ENCODE peak calls at places on chromosomes 12 and 14, in four cellular contexts. F is endothelial cell, P is fibroblast of lung, C is gastrocnemius medialis. U is an unnamed sample.

GRCh38 chr14:78367355-78367754 is 197.2 kb downstream of the NRXN3 start:
- DNase-seq in F (no peak), P (no peak), C (no peak), U (no peak)

GRCh38 chr12:114697246-114697716 is 13.3 kb upstream of the TBX3 start:
- DNase-seq in F (no peak), P (no peak), C (no peak), U (no peak)

GRCh38 chr12:81095470-81096232 is 17.8 kb downstream of the ACSS3 start:
- DNase-seq in F (no peak), P (peak; percentile 48), C (no peak), U (no peak)

GRCh38 chr14:41062826-41063225 is 543.9 kb upstream of the LRFN5 start:
- DNase-seq in F (no peak), P (no peak), C (no peak), U (no peak)

GRCh38 chr12:11822071-11822818 is 172.8 kb downstream of the ETV6 start:
- DNase-seq in F (no peak), P (peak; percentile 25), C (no peak), U (no peak)

GRCh38 chr12:54622463-54623183 is 12.1 kb downstream of the LACRT start:
- DNase-seq in F (no peak), P (peak; percentile 15), C (no peak), U (no peak)

GRCh38 chr12:75722714-75723200 is 211.3 kb upstream of the KRR1 start:
- DNase-seq in F (no peak), P (peak; percentile 96), C (peak; percentile 51), U (no peak)

GRCh38 chr12:103547929-103548328 is 39.1 kb upstream of the STAB2 start:
- DNase-seq in F (no peak), P (no peak), C (no peak), U (no peak)

GRCh38 chr12:111636209-111636928 is 37.3 kb upstream of the ATXN2 start:
- DNase-seq in F (peak; percentile 20), P (peak; percentile 80), C (peak; percentile 38), U (peak; percentile 61)

GRCh38 chr14:93984987-93985410 is 8.6 kb upstream of the ASB2 start:
- DNase-seq in F (peak; percentile 49), P (peak; percentile 24), C (peak; percentile 95), U (peak; percentile 46)

GRCh38 chr14:68664225-68664681 is 128.6 kb downstream of the ZFP36L1 start:
- DNase-seq in F (no peak), P (no peak), C (no peak), U (no peak)

GRCh38 chr14:104139460-104140212 is 1.2 kb downstream of the KIF26A start:
- DNase-seq in F (peak; percentile 38), P (no peak), C (no peak), U (peak; percentile 15)

GRCh38 chr12:96063046-96063445 is 27.7 kb upstream of the LTA4H start:
- DNase-seq in F (no peak), P (peak; percentile 58), C (no peak), U (no peak)

GRCh38 chr12:121227294-121227693 is 17.4 kb downstream of the P2RX4 start:
- DNase-seq in F (no peak), P (no peak), C (no peak), U (no peak)

GRCh38 chr12:24595652-24596235 is 353.2 kb downstream of the BCAT1 start:
- DNase-seq in F (peak; percentile 25), P (peak; percentile 32), C (no peak), U (peak; percentile 7)

GRCh38 chr14:50039734-50040400 is 76.5 kb downstream of the VCPKMT start:
- DNase-seq in F (no peak), P (no peak), C (peak; percentile 39), U (no peak)

GRCh38 chr14:97393244-97393643 is 596.1 kb downstream of the VRK1 start:
- DNase-seq in F (no peak), P (no peak), C (no peak), U (no peak)

GRCh38 chr12:109329710-109330109 is 18.0 kb upstream of the MYO1H start:
- DNase-seq in F (no peak), P (no peak), C (no peak), U (no peak)

GRCh38 chr14:96512602-96513397 is 10.6 kb downstream of the PAPOLA start:
- DNase-seq in F (no peak), P (no peak), C (no peak), U (no peak)

GRCh38 chr12:12922191-12922616 is 29.8 kb downstream of the GPRC5D start:
- DNase-seq in F (no peak), P (peak; percentile 61), C (no peak), U (no peak)

GRCh38 chr12:12563529-12563928 is 866 bp upstream of the DUSP16 start:
- DNase-seq in F (no peak), P (no peak), C (no peak), U (peak; percentile 7)

GRCh38 chr12:128015276-128015675 is 251.7 kb upstream of the TMEM132C start:
- DNase-seq in F (no peak), P (no peak), C (no peak), U (no peak)

GRCh38 chr12:18332173-18332572 is 70.9 kb downstream of the PIK3C2G start:
- DNase-seq in F (no peak), P (no peak), C (peak; percentile 45), U (no peak)

GRCh38 chr14:99389171-99389826 is 91.4 kb downstream of the SETD3 start:
- DNase-seq in F (peak; percentile 62), P (peak; percentile 18), C (peak; percentile 20), U (peak; percentile 74)

GRCh38 chr12:47178014-47178413 is 98.3 kb upstream of the AMIGO2 start:
- DNase-seq in F (no peak), P (no peak), C (no peak), U (no peak)

GRCh38 chr12:107564946-107565345 is 120.7 kb upstream of the PWP1 start:
- DNase-seq in F (peak; percentile 33), P (peak; percentile 12), C (no peak), U (no peak)

GRCh38 chr14:106094654-106095189 is 568.3 kb downstream of the TMEM121 start:
- DNase-seq in F (no peak), P (no peak), C (no peak), U (peak; percentile 2)
- TF ChIP-seq CTCF in F (no peak), P (peak; percentile 2), C (no peak), U (no peak)

GRCh38 chr12:14751987-14752386 is 51.3 kb downstream of the WBP11 start:
- DNase-seq in F (no peak), P (no peak), C (no peak), U (no peak)

DNA sequence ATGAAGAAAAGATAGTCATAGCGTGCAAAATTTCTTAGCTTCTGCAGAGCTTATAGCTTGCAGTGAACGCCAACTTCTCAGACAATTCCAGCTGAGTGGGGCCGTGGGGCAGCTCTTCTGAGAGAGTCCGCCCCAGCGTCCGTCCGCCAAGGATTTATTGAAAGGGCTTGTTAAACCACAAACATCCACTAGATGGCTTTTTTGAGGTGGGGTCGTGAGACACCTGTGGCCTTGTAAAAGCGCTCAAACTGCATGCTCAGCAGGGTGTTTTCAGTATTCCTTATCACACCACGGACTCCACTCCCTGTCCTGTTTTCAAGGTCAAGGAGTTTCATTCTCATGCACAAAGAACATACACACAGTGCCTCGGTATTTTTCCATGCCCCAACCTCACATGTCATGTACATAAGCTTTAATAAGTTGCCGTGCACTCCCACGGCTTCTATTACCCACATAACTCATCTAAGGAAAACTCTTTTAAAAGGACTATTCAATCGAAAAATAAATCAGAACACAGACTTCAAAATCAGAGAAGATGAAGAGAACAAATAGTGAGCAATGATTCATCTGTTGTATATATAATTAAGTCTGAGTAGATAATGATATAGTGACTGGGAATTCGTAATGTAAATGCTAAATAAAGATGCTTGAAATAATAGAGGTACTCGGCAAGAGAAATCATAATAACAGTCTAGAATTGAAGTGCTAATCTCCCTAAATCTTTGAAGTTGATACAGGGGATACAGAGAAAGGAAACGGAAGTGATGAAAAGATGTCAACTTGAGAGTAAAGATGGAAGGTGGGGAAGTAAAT is 46.7 kb downstream of the WBP11 start:
- DNase-seq in F (peak; percentile 53), P (no peak), C (no peak), U (peak; percentile 45)
- TF ChIP-seq CTCF in F (peak; percentile 80), P (peak; percentile 48), C (no peak), U (peak; percentile 66)

GRCh38 chr12:57546438-57547365 is at the start of gene DCTN2:
- DNase-seq in F (peak; percentile 89), P (peak; percentile 97), C (peak; percentile 97), U (peak; percentile 90)
- TF ChIP-seq CTCF in F (no peak), P (peak; percentile 13), C (no peak), U (no peak)

DNA sequence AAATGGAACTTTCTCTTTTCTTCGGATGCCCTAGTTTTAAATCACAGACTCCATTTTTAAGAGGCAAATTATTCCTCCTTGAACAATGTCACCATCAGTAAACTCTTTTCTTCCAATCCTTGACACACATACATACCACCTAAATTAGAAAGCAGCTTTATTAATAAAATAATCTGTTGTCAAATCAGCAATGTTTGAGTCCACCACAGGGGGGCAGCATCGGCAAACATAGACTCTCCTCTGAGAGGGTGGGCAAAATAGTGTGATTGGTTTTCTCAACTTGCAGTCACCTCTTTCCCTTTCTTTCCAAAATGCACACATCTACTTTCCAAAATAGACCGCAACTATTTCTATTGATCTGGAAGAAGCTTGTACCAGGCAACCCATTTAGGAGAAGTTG is 438.4 kb upstream of the OR4E1 start:
- DNase-seq in F (peak; percentile 59), P (no peak), C (no peak), U (peak; percentile 65)
- TF ChIP-seq CTCF in F (peak; percentile 85), P (peak; percentile 48), C (no peak), U (peak; percentile 54)

GRCh38 chr14:61556455-61556854 is 138.9 kb upstream of the HIF1A start:
- DNase-seq in F (no peak), P (no peak), C (no peak), U (no peak)

GRCh38 chr14:61555056-61555838 is 140.1 kb upstream of the HIF1A start:
- DNase-seq in F (no peak), P (no peak), C (no peak), U (no peak)

GRCh38 chr14:61552196-61552595 is 143.1 kb upstream of the HIF1A start:
- DNase-seq in F (no peak), P (no peak), C (no peak), U (no peak)

GRCh38 chr14:61551419-61551818 is 143.9 kb upstream of the HIF1A start:
- DNase-seq in F (no peak), P (no peak), C (no peak), U (no peak)

GRCh38 chr14:61553730-61554641 is 141.3 kb upstream of the HIF1A start:
- DNase-seq in F (no peak), P (peak; percentile 97), C (no peak), U (no peak)
- TF ChIP-seq CTCF in F (no peak), P (no peak), C (no peak), U (no peak)

DNA sequence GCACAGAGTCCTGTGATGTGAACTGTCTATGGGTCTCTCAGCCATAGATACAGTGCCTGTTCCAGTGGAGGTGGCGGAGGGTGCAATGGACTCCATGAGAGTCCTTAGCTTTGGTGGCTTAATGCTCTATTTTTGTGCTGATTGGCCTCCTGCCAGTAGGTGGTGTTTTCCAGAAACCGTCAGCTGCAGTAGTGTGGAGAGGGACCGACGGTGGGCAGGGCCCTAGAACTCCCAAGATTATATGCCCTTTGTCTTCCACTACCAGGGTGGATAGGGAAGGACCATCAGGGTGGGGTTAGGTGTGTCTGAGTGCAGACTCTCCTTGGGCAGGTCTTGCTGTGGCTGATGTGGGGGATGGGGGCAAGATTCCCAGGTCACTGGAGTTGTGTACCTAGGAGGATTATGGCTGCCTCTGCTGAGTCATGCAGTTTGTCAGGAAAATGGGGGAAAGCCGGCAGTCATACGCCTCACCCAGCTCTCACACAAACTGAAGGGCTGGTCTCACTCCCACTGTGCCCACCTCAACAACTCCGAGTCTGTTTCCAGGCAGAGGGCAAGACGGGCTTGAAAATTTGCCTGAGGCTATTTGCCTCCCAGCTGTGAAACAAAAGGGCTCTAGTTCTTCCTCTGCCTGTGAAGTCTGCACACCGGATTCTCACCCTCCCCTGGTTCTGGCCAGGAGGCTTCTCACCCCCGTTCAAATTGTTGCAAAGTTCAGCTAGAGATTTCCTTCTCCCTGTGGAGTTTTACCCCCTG is 24.9 kb upstream of the ZDHHC17 start:
- DNase-seq in F (no peak), P (no peak), C (no peak), U (no peak)
- TF ChIP-seq CTCF in F (no peak), P (no peak), C (no peak), U (no peak)